ENCODE peak calls at places on chromosome 17, in five cellular contexts. H is Calu3, L is GM10248, R is ELR, W is coronary artery. Q is an unnamed sample.

GRCh38 chr17:50604470-50604869 is 30.2 kb upstream of the ABCC3 start:
- DNase-seq in H (no peak), L (no peak), R (peak; percentile 21), W (no peak), Q (no peak)

GRCh38 chr17:18225121-18225561 is 294 bp upstream of the LLGL1 start:
- DNase-seq in H (peak; percentile 94), L (peak; percentile 99), R (peak; percentile 97), W (peak; percentile 96), Q (peak; percentile 95)

GRCh38 chr17:75719732-75720131 is 1.5 kb upstream of the ITGB4 start:
- DNase-seq in H (no peak), L (no peak), R (no peak), W (no peak), Q (no peak)

GRCh38 chr17:72305472-72305871 is 184.7 kb downstream of the SOX9 start:
- DNase-seq in H (no peak), L (peak; percentile 31), R (no peak), W (no peak), Q (no peak)

GRCh38 chr17:77409282-77410161 is 268.8 kb downstream of the SEC14L1 start:
- DNase-seq in H (no peak), L (no peak), R (peak; percentile 73), W (peak; percentile 88), Q (no peak)

GRCh38 chr17:82367724-82368524 is 3.6 kb upstream of the UTS2R start:
- DNase-seq in H (no peak), L (no peak), R (peak; percentile 40), W (no peak), Q (no peak)

GRCh38 chr17:57010495-57010894 is 32.6 kb downstream of the SCPEP1 start:
- DNase-seq in H (no peak), L (no peak), R (no peak), W (no peak), Q (no peak)

GRCh38 chr17:32253117-32253611 is 12.5 kb upstream of the RHBDL3 start:
- DNase-seq in H (peak; percentile 79), L (peak; percentile 81), R (peak; percentile 84), W (no peak), Q (peak; percentile 33)

Q was measured in GM06990.